ENCODE peak calls at places on chromosomes 7 and 10, in nine cellular contexts. One of them, this sample, is unnamed.

GRCh38 chr7:36391436-36392198 is 2.0 kb downstream of the ANLN start:
- DNase-seq in cardiac muscle cell: no peak
- DNase-seq in hepatocyte: no peak
- DNase-seq in heart left ventricle: no peak
- DNase-seq in lung: no peak
- DNase-seq in psoas muscle: no peak
- DNase-seq in CD4-positive, alpha-beta memory T cell: no peak
- DNase-seq in heart right ventricle: no peak
- DNase-seq in right cardiac atrium: no peak
- DNase-seq in this sample: no peak

GRCh38 chr10:69802424-69803161 is 887 bp downstream of the COL13A1 start:
- DNase-seq in cardiac muscle cell: peak; percentile 86
- DNase-seq in hepatocyte: peak; percentile 59
- DNase-seq in heart left ventricle: peak; percentile 70
- DNase-seq in lung: no peak
- DNase-seq in psoas muscle: peak; percentile 45
- DNase-seq in CD4-positive, alpha-beta memory T cell: no peak
- DNase-seq in heart right ventricle: peak; percentile 55
- DNase-seq in right cardiac atrium: peak; percentile 45
- DNase-seq in this sample: peak; percentile 28

GRCh38 chr7:42170724-42171123 is 66.3 kb downstream of the GLI3 start:
- DNase-seq in cardiac muscle cell: no peak
- DNase-seq in hepatocyte: no peak
- DNase-seq in heart left ventricle: no peak
- DNase-seq in lung: no peak
- DNase-seq in psoas muscle: no peak
- DNase-seq in CD4-positive, alpha-beta memory T cell: no peak
- DNase-seq in heart right ventricle: no peak
- DNase-seq in right cardiac atrium: no peak
- DNase-seq in this sample: no peak

GRCh38 chr10:126208736-126209317 is 179.4 kb downstream of the ADAM12 start:
- DNase-seq in cardiac muscle cell: peak; percentile 45
- DNase-seq in hepatocyte: no peak
- DNase-seq in heart left ventricle: no peak
- DNase-seq in lung: no peak
- DNase-seq in psoas muscle: no peak
- DNase-seq in CD4-positive, alpha-beta memory T cell: no peak
- DNase-seq in heart right ventricle: no peak
- DNase-seq in right cardiac atrium: no peak
- DNase-seq in this sample: peak; percentile 57

GRCh38 chr10:73716251-73716650 is 18.3 kb upstream of the AGAP5 start:
- DNase-seq in cardiac muscle cell: no peak
- DNase-seq in hepatocyte: no peak
- DNase-seq in heart left ventricle: no peak
- DNase-seq in lung: no peak
- DNase-seq in psoas muscle: no peak
- DNase-seq in CD4-positive, alpha-beta memory T cell: no peak
- DNase-seq in heart right ventricle: no peak
- DNase-seq in right cardiac atrium: no peak
- DNase-seq in this sample: no peak

GRCh38 chr10:3131098-3131497 is 41.5 kb downstream of the PITRM1 start:
- DNase-seq in cardiac muscle cell: no peak
- DNase-seq in hepatocyte: peak; percentile 70
- DNase-seq in heart left ventricle: no peak
- DNase-seq in lung: no peak
- DNase-seq in psoas muscle: no peak
- DNase-seq in CD4-positive, alpha-beta memory T cell: no peak
- DNase-seq in heart right ventricle: no peak
- DNase-seq in right cardiac atrium: no peak
- DNase-seq in this sample: no peak

GRCh38 chr7:128034830-128035229 is 3.6 kb upstream of the LRRC4 start:
- DNase-seq in cardiac muscle cell: no peak
- DNase-seq in hepatocyte: no peak
- DNase-seq in heart left ventricle: no peak
- DNase-seq in lung: no peak
- DNase-seq in psoas muscle: no peak
- DNase-seq in CD4-positive, alpha-beta memory T cell: no peak
- DNase-seq in heart right ventricle: no peak
- DNase-seq in right cardiac atrium: no peak
- DNase-seq in this sample: no peak

GRCh38 chr10:82282782-82283456 is 407.9 kb downstream of the NRG3 start:
- DNase-seq in cardiac muscle cell: no peak
- DNase-seq in hepatocyte: no peak
- DNase-seq in heart left ventricle: no peak
- DNase-seq in lung: no peak
- DNase-seq in psoas muscle: no peak
- DNase-seq in CD4-positive, alpha-beta memory T cell: no peak
- DNase-seq in heart right ventricle: no peak
- DNase-seq in right cardiac atrium: no peak
- DNase-seq in this sample: no peak

GRCh38 chr10:59464483-59464882 is 102.1 kb upstream of the FAM13C start:
- DNase-seq in cardiac muscle cell: no peak
- DNase-seq in hepatocyte: no peak
- DNase-seq in heart left ventricle: no peak
- DNase-seq in lung: no peak
- DNase-seq in psoas muscle: no peak
- DNase-seq in CD4-positive, alpha-beta memory T cell: no peak
- DNase-seq in heart right ventricle: no peak
- DNase-seq in right cardiac atrium: no peak
- DNase-seq in this sample: peak; percentile 3

GRCh38 chr7:149172534-149172920 is 22.8 kb upstream of the ZNF282 start:
- DNase-seq in cardiac muscle cell: no peak
- DNase-seq in hepatocyte: no peak
- DNase-seq in heart left ventricle: no peak
- DNase-seq in lung: no peak
- DNase-seq in psoas muscle: no peak
- DNase-seq in CD4-positive, alpha-beta memory T cell: no peak
- DNase-seq in heart right ventricle: no peak
- DNase-seq in right cardiac atrium: no peak
- DNase-seq in this sample: no peak

GRCh38 chr7:76315372-76315771 is 12.9 kb downstream of the HSPB1 start:
- DNase-seq in cardiac muscle cell: no peak
- DNase-seq in hepatocyte: no peak
- DNase-seq in heart left ventricle: peak; percentile 32
- DNase-seq in lung: no peak
- DNase-seq in psoas muscle: peak; percentile 66
- DNase-seq in CD4-positive, alpha-beta memory T cell: no peak
- DNase-seq in heart right ventricle: no peak
- DNase-seq in right cardiac atrium: no peak
- DNase-seq in this sample: no peak

GRCh38 chr10:118584181-118584954 is 11.1 kb downstream of the PRLHR start:
- DNase-seq in cardiac muscle cell: no peak
- DNase-seq in hepatocyte: no peak
- DNase-seq in heart left ventricle: no peak
- DNase-seq in lung: no peak
- DNase-seq in psoas muscle: no peak
- DNase-seq in CD4-positive, alpha-beta memory T cell: no peak
- DNase-seq in heart right ventricle: no peak
- DNase-seq in right cardiac atrium: no peak
- DNase-seq in this sample: no peak

GRCh38 chr7:50268990-50269389 is 35.5 kb upstream of the IKZF1 start:
- DNase-seq in cardiac muscle cell: no peak
- DNase-seq in hepatocyte: no peak
- DNase-seq in heart left ventricle: no peak
- DNase-seq in lung: no peak
- DNase-seq in psoas muscle: no peak
- DNase-seq in CD4-positive, alpha-beta memory T cell: no peak
- DNase-seq in heart right ventricle: no peak
- DNase-seq in right cardiac atrium: no peak
- DNase-seq in this sample: no peak
- H3K4me1 ChIP-seq in cardiac muscle cell: no peaks in the 10 kb centered on the region
- H3K4me1 ChIP-seq in hepatocyte: no peaks in the 10 kb centered on the region
- H3K4me1 ChIP-seq in heart left ventricle: no peaks in the 10 kb centered on the region
- H3K4me1 ChIP-seq in lung: no peaks in the 10 kb centered on the region
- H3K4me1 ChIP-seq in psoas muscle: no peaks in the 10 kb centered on the region
- H3K4me1 ChIP-seq in CD4-positive, alpha-beta memory T cell: peaks cover 99% of the 10 kb centered on the region
- H3K4me1 ChIP-seq in heart right ventricle: no peaks in the 10 kb centered on the region
- H3K4me1 ChIP-seq in right cardiac atrium: no peaks in the 10 kb centered on the region
- H3K4me1 ChIP-seq in this sample: no peaks in the 10 kb centered on the region

GRCh38 chr7:158256091-158256816 is 331.4 kb downstream of the PTPRN2 start:
- DNase-seq in cardiac muscle cell: no peak
- DNase-seq in hepatocyte: no peak
- DNase-seq in heart left ventricle: no peak
- DNase-seq in lung: no peak
- DNase-seq in psoas muscle: no peak
- DNase-seq in CD4-positive, alpha-beta memory T cell: no peak
- DNase-seq in heart right ventricle: no peak
- DNase-seq in right cardiac atrium: no peak
- DNase-seq in this sample: no peak

GRCh38 chr7:158255558-158255957 is 332.1 kb downstream of the PTPRN2 start:
- DNase-seq in cardiac muscle cell: no peak
- DNase-seq in hepatocyte: no peak
- DNase-seq in heart left ventricle: no peak
- DNase-seq in lung: no peak
- DNase-seq in psoas muscle: no peak
- DNase-seq in CD4-positive, alpha-beta memory T cell: no peak
- DNase-seq in heart right ventricle: no peak
- DNase-seq in right cardiac atrium: no peak
- DNase-seq in this sample: no peak

GRCh38 chr7:158258411-158259130 is 329.1 kb downstream of the PTPRN2 start:
- DNase-seq in cardiac muscle cell: no peak
- DNase-seq in hepatocyte: no peak
- DNase-seq in heart left ventricle: no peak
- DNase-seq in lung: no peak
- DNase-seq in psoas muscle: no peak
- DNase-seq in CD4-positive, alpha-beta memory T cell: no peak
- DNase-seq in heart right ventricle: no peak
- DNase-seq in right cardiac atrium: no peak
- DNase-seq in this sample: no peak

GRCh38 chr7:158257516-158258410 is 329.9 kb downstream of the PTPRN2 start:
- DNase-seq in cardiac muscle cell: no peak
- DNase-seq in hepatocyte: no peak
- DNase-seq in heart left ventricle: no peak
- DNase-seq in lung: no peak
- DNase-seq in psoas muscle: no peak
- DNase-seq in CD4-positive, alpha-beta memory T cell: no peak
- DNase-seq in heart right ventricle: no peak
- DNase-seq in right cardiac atrium: no peak
- DNase-seq in this sample: no peak

DNA sequence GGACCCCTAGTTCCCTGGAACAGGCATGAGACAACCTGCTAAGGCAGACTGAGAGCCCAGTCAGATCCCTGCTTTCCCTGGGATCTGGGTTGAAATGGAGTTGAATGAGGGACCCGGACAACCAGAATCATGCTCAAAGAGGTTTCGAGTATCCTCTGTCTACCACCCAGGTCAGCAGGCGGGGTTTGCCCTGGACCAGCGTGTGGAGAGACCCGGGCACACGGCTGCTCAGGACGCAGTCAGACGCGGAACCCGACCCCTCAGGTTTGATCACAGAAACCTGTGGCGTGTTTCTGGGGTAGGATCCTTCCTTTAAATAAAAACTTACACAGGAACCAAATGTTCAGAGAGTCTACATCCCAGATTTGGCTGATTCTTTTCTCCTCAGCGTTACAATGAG is 330.6 kb downstream of the PTPRN2 start:
- DNase-seq in cardiac muscle cell: no peak
- DNase-seq in hepatocyte: no peak
- DNase-seq in heart left ventricle: no peak
- DNase-seq in lung: no peak
- DNase-seq in psoas muscle: no peak
- DNase-seq in CD4-positive, alpha-beta memory T cell: no peak
- DNase-seq in heart right ventricle: no peak
- DNase-seq in right cardiac atrium: no peak
- DNase-seq in this sample: no peak
- H3K9me3 ChIP-seq in cardiac muscle cell: no peaks in the 10 kb centered on the region
- H3K9me3 ChIP-seq in hepatocyte: no peaks in the 10 kb centered on the region
- H3K9me3 ChIP-seq in heart left ventricle: no peaks in the 10 kb centered on the region
- H3K9me3 ChIP-seq in lung: peaks cover 7% of the 10 kb centered on the region
- H3K9me3 ChIP-seq in psoas muscle: no peaks in the 10 kb centered on the region
- H3K9me3 ChIP-seq in CD4-positive, alpha-beta memory T cell: no peaks in the 10 kb centered on the region
- H3K9me3 ChIP-seq in heart right ventricle: no peaks in the 10 kb centered on the region
- H3K9me3 ChIP-seq in right cardiac atrium: no peaks in the 10 kb centered on the region
- H3K9me3 ChIP-seq in this sample: no peaks in the 10 kb centered on the region

DNA sequence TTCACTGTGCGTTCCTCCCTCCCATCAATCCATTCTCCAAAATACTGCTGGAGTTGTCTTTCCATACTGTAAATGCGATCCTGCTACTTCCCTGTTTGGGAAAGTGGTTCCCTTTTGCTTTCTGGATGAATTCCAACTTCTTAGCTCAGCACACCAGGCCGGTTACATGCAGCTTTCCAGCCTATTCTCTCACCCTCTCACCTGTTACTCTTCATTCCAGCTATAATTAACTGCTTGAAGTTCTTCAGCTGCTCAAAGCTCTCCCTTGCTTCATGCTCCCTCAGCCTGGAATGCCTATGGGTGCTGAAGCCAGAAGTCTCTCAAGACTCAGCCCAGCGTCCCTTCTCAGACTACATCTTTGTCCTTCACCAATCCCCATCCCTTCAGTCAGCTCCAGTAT is 6.0 kb upstream of the ZNRF2 start:
- DNase-seq in cardiac muscle cell: no peak
- DNase-seq in hepatocyte: no peak
- DNase-seq in heart left ventricle: no peak
- DNase-seq in lung: no peak
- DNase-seq in psoas muscle: no peak
- DNase-seq in CD4-positive, alpha-beta memory T cell: no peak
- DNase-seq in heart right ventricle: no peak
- DNase-seq in right cardiac atrium: no peak
- DNase-seq in this sample: no peak
- H3K4me1 ChIP-seq in cardiac muscle cell: peaks cover 25% of the 10 kb centered on the region
- H3K4me1 ChIP-seq in hepatocyte: peaks cover 13% of the 10 kb centered on the region
- H3K4me1 ChIP-seq in heart left ventricle: no peaks in the 10 kb centered on the region
- H3K4me1 ChIP-seq in lung: no peaks in the 10 kb centered on the region
- H3K4me1 ChIP-seq in psoas muscle: peaks cover 22% of the 10 kb centered on the region
- H3K4me1 ChIP-seq in CD4-positive, alpha-beta memory T cell: peaks cover 3% of the 10 kb centered on the region
- H3K4me1 ChIP-seq in heart right ventricle: no peaks in the 10 kb centered on the region
- H3K4me1 ChIP-seq in right cardiac atrium: no peaks in the 10 kb centered on the region
- H3K4me1 ChIP-seq in this sample: no peaks in the 10 kb centered on the region

DNA sequence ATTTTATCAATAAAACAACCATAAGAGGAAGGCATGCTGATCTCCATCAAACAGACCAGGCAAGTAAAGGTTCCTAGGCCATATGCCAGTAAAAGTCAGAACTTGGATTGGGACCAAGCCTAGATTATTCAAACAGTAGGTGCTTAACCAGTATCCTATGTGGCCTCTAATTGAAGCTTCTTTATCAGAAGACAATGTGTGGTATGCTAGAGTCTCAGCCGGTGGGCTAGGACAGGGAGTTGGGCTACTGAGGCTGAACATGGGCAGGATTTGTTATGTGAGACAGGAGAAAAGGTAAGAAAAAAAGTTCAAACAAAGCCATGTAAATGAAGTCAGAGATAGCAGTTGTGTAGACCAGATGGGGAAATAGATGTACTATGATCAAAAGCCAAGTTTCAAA is 413.7 kb upstream of the GHITM start:
- DNase-seq in cardiac muscle cell: no peak
- DNase-seq in hepatocyte: no peak
- DNase-seq in heart left ventricle: no peak
- DNase-seq in lung: no peak
- DNase-seq in psoas muscle: no peak
- DNase-seq in CD4-positive, alpha-beta memory T cell: no peak
- DNase-seq in heart right ventricle: no peak
- DNase-seq in right cardiac atrium: no peak
- DNase-seq in this sample: no peak
- H3K9me3 ChIP-seq in cardiac muscle cell: no peaks in the 10 kb centered on the region
- H3K9me3 ChIP-seq in hepatocyte: no peaks in the 10 kb centered on the region
- H3K9me3 ChIP-seq in heart left ventricle: no peaks in the 10 kb centered on the region
- H3K9me3 ChIP-seq in lung: no peaks in the 10 kb centered on the region
- H3K9me3 ChIP-seq in psoas muscle: peaks cover 4% of the 10 kb centered on the region
- H3K9me3 ChIP-seq in CD4-positive, alpha-beta memory T cell: no peaks in the 10 kb centered on the region
- H3K9me3 ChIP-seq in heart right ventricle: no peaks in the 10 kb centered on the region
- H3K9me3 ChIP-seq in right cardiac atrium: no peaks in the 10 kb centered on the region
- H3K9me3 ChIP-seq in this sample: no peaks in the 10 kb centered on the region